ENCODE peak calls at places on chromosomes 1 and 21, in four cellular contexts. C is NCI-H1048, B is Calu3, X is uterus. W is an unnamed sample.

GRCh38 chr1:233981042-233981670 is 76.7 kb downstream of the SLC35F3 start:
- DNase-seq in C (no peak), B (no peak), X (no peak), W (no peak)

GRCh38 chr1:41383094-41383852 is 22.0 kb downstream of the FOXO6 start:
- DNase-seq in C (no peak), B (no peak), X (no peak), W (no peak)

GRCh38 chr21:46006547-46007497 is 25.3 kb downstream of the COL6A1 start:
- DNase-seq in C (no peak), B (no peak), X (peak), W (no peak)

GRCh38 chr1:68198752-68199151 is 33.6 kb downstream of the WLS start:
- DNase-seq in C (no peak), B (no peak), X (no peak), W (no peak)

GRCh38 chr1:24351918-24352637 is 32.9 kb downstream of the GRHL3 start:
- DNase-seq in C (no peak), B (no peak), X (no peak), W (no peak)

GRCh38 chr1:218945050-218945449 is 228.6 kb upstream of the LYPLAL1 start:
- DNase-seq in C (no peak), B (no peak), X (no peak), W (no peak)

GRCh38 chr1:157369808-157370521 is 182.3 kb downstream of the FCRL5 start:
- DNase-seq in C (peak), B (peak), X (no peak), W (no peak)

GRCh38 chr1:21966247-21967000 is 10.4 kb upstream of the CELA3B start:
- DNase-seq in C (no peak), B (no peak), X (no peak), W (no peak)

GRCh38 chr21:31372176-31372765 is 28.2 kb upstream of the TIAM1 start:
- DNase-seq in C (no peak), B (no peak), X (no peak), W (no peak)

GRCh38 chr1:206121269-206121668 is 4.1 kb upstream of the AVPR1B start:
- DNase-seq in C (no peak), B (no peak), X (no peak), W (no peak)

GRCh38 chr1:216555653-216556052 is 132.4 kb upstream of the USH2A start:
- DNase-seq in C (no peak), B (no peak), X (no peak), W (no peak)

GRCh38 chr21:44962481-44962966 is 22.7 kb downstream of the SLX9 start:
- DNase-seq in C (no peak), B (no peak), X (no peak), W (no peak)

GRCh38 chr1:19021845-19022244 is 65.4 kb upstream of the IFFO2 start:
- DNase-seq in C (no peak), B (no peak), X (no peak), W (no peak)

GRCh38 chr1:165686121-165686970 is 12.0 kb downstream of the ALDH9A1 start:
- DNase-seq in C (no peak), B (no peak), X (no peak), W (no peak)

GRCh38 chr1:228490120-228491078 is 3.2 kb downstream of the RNF187 start:
- DNase-seq in C (no peak), B (no peak), X (no peak), W (peak)

GRCh38 chr1:147580609-147581008 is 39.3 kb downstream of the BCL9 start:
- DNase-seq in C (no peak), B (no peak), X (no peak), W (no peak)

GRCh38 chr1:94954292-94955220 is 27.6 kb upstream of the CNN3 start:
- DNase-seq in C (no peak), B (no peak), X (no peak), W (no peak)

GRCh38 chr1:30413111-30413440 is 310.3 kb downstream of the MATN1 start:
- DNase-seq in C (no peak), B (no peak), X (no peak), W (no peak)

GRCh38 chr1:211487082-211487481 is 4.9 kb downstream of the RD3 start:
- DNase-seq in C (no peak), B (no peak), X (no peak), W (no peak)

GRCh38 chr1:47432071-47433036 is 5.5 kb upstream of the FOXD2 start:
- DNase-seq in C (no peak), B (no peak), X (peak), W (no peak)

GRCh38 chr1:71045463-71046028 is 2.1 kb downstream of the PTGER3 start:
- DNase-seq in C (no peak), B (no peak), X (peak), W (no peak)

GRCh38 chr1:143691971-143692529 is 279.7 kb downstream of the FAM72C start:
- DNase-seq in C (no peak), B (no peak), X (no peak), W (no peak)

GRCh38 chr1:50268049-50268448 is 155.2 kb downstream of the DMRTA2 start:
- DNase-seq in C (no peak), B (peak), X (no peak), W (no peak)

GRCh38 chr21:18832081-18832670 is 428.6 kb upstream of the TMPRSS15 start:
- DNase-seq in C (no peak), B (no peak), X (no peak), W (no peak)

GRCh38 chr21:34017127-34017961 is 56.0 kb upstream of the MRPS6 start:
- DNase-seq in C (no peak), B (no peak), X (no peak), W (no peak)

GRCh38 chr1:235416662-235417049 is 49.4 kb downstream of the TBCE start:
- DNase-seq in C (no peak), B (no peak), X (no peak), W (no peak)

GRCh38 chr1:151995774-151996173 is 2.1 kb upstream of the S100A10 start:
- DNase-seq in C (no peak), B (no peak), X (no peak), W (no peak)

GRCh38 chr21:28445081-28445830 is 547.4 kb downstream of the LTN1 start:
- DNase-seq in C (no peak), B (no peak), X (no peak), W (no peak)

GRCh38 chr1:89525169-89525855 is 683 bp downstream of the LRRC8B start:
- DNase-seq in C (no peak), B (peak), X (no peak), W (no peak)

GRCh38 chr1:180150982-180151381 is 3.7 kb upstream of the QSOX1 start:
- DNase-seq in C (no peak), B (no peak), X (no peak), W (no peak)

GRCh38 chr21:40340357-40340756 is 473.1 kb downstream of the PCP4 start:
- DNase-seq in C (peak), B (no peak), X (no peak), W (no peak)

GRCh38 chr1:42933060-42933586 is 25.5 kb downstream of the SLC2A1 start:
- DNase-seq in C (no peak), B (no peak), X (no peak), W (no peak)

GRCh38 chr1:183002797-183003594 is 20.2 kb upstream of the LAMC1 start:
- DNase-seq in C (no peak), B (no peak), X (no peak), W (no peak)

GRCh38 chr1:16236495-16237342 is at the start of gene CPLANE2:
- DNase-seq in C (peak), B (peak), X (peak), W (no peak)